ENCODE peak calls at places on chromosomes 6 and 20, in four cellular contexts. R is fibroblast of the aortic adventitia, M is fibroblast of lung, L is adrenal gland. A is an unnamed sample.

GRCh38 chr6:15441215-15441868 is 195.5 kb downstream of the JARID2 start:
- DNase-seq in L (peak), R (peak), M (peak), A (peak)

GRCh38 chr6:53301801-53302537 is 46.8 kb downstream of the ELOVL5 start:
- DNase-seq in M (no peak), R (no peak), L (no peak), A (no peak)

GRCh38 chr6:48817714-48818113 is 645.3 kb downstream of the MMUT start:
- DNase-seq in L (no peak), R (peak), M (peak), A (peak)

GRCh38 chr6:46353450-46353998 is 137.7 kb downstream of the RCAN2 start:
- DNase-seq in R (no peak), L (no peak), M (peak), A (no peak)

GRCh38 chr6:132995432-132995831 is 181.1 kb downstream of the RPS12 start:
- DNase-seq in R (no peak), M (no peak), L (no peak), A (no peak)

GRCh38 chr6:157570104-157570503 is 189.1 kb downstream of the ZDHHC14 start:
- DNase-seq in R (no peak), L (no peak), M (no peak), A (no peak)

GRCh38 chr20:2244993-2245392 is 50.8 kb upstream of the TGM3 start:
- DNase-seq in L (no peak), R (no peak), M (no peak), A (no peak)

GRCh38 chr6:87742106-87742505 is 40.1 kb upstream of the AKIRIN2 start:
- DNase-seq in M (no peak), R (no peak), L (no peak), A (no peak)

GRCh38 chr6:108737594-108738546 is 110.4 kb upstream of the ARMC2 start:
- DNase-seq in L (no peak), M (peak), R (peak), A (peak)

GRCh38 chr6:158938811-158939254 is 61.2 kb downstream of the RSPH3 start:
- DNase-seq in M (no peak), L (no peak), R (no peak), A (no peak)

GRCh38 chr20:18837710-18838109 is 24.1 kb downstream of the SCP2D1 start:
- DNase-seq in R (no peak), L (no peak), M (no peak), A (no peak)

GRCh38 chr20:34022154-34022842 is 28.6 kb downstream of the RALY start:
- DNase-seq in R (no peak), L (no peak), M (peak), A (no peak)

GRCh38 chr20:38685853-38686473 is 38.3 kb upstream of the SLC32A1 start:
- DNase-seq in M (peak), L (peak), R (peak), A (peak)

GRCh38 chr20:50723672-50724071 is 7.7 kb upstream of the PARD6B start:
- DNase-seq in R (no peak), M (no peak), L (no peak), A (no peak)

GRCh38 chr6:135185483-135185882 is 4.4 kb downstream of the MYB start:
- DNase-seq in M (no peak), L (no peak), R (no peak), A (no peak)

GRCh38 chr6:155041781-155042279 is 46.7 kb downstream of the TIAM2 start:
- DNase-seq in M (peak), L (peak), R (peak), A (no peak)

GRCh38 chr6:155038104-155038503 is 43.0 kb downstream of the TIAM2 start:
- DNase-seq in M (no peak), L (no peak), R (no peak), A (no peak)

GRCh38 chr6:155040946-155041345 is 45.8 kb downstream of the TIAM2 start:
- DNase-seq in M (no peak), R (no peak), L (no peak), A (no peak)

GRCh38 chr6:155040154-155040553 is 45.0 kb downstream of the TIAM2 start:
- DNase-seq in R (no peak), L (no peak), M (no peak), A (no peak)

GRCh38 chr6:155038527-155038926 is 43.4 kb downstream of the TIAM2 start:
- DNase-seq in M (no peak), L (no peak), R (no peak), A (no peak)
- TF ChIP-seq CTCF in M (no peak), L (no peak), R (no peak), A (no peak)

DNA sequence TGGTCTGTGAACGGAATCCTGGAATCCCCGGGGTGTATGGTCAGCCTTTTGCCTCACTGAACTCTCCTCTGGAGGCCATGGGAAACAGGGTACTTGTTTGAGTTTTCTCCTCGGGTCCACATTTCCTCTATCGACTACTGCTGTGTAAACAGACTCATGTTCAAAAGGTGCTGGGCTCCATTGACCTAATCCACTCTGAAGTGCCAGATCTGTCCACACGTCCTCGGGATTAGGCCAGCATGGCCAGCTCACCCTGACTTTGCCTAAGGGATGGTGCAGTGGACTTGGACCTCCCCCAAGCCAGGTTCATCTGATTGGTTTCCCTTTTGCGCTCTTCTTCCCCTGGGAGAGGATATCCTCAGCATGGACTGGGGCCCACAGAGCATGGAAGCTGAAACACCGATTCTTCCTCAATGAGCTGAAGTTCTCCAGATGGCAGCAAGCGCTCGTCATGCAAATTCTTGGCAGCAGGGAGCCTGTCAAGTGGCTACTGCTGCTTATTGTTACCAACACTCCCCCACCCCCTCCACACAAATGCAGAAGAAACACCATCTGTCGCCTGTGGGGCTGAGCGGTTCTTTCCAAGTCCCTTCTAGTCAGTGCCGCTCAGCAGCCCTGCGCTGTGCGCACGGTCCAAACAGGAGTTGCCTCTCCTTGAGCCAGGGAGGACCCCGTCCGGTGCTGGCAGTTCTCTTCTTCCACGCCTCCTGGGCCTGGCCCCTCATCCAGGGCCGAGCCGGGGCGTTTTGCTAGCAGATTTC is 292.6 kb upstream of the MARCKS start:
- DNase-seq in R (peak), L (peak), M (peak), A (peak)
- TF ChIP-seq CTCF in R (no peak), L (no peak), M (peak), A (peak)

GRCh38 chr6:161459008-161459407 is 185.1 kb upstream of the AGPAT4 start:
- DNase-seq in M (no peak), L (no peak), R (peak), A (no peak)
- TF ChIP-seq CTCF in M (no peak), L (no peak), R (no peak), A (no peak)

DNA sequence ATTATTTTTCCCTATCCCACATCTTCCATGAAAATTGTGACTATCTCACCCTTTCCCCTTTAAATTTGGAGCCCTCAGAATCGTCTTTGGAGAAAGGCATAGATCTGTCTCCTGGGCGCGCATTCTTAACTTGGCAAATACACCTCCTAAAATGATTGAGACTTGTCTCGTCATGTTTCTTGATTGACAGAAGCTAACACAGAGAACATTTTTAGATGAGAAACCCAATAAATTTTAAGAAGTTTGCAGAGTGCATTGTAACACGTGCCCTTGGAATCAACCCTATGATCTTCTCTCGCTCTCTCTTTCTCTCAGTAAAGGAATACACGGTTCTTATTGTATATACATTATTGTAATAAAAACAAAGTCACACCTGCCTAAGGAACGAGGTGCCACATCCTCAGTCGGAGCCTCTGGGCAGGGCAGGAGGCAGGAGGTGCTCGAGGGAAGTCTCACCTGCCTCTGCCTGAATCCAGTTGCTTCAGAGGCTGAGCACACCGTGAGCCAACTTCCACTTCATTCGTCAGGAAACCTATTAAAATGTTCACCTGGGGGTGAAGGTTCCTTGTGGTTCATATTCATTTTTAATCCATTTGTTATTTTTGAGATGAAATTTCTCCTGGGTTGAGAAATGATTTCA is 90.4 kb upstream of the THBS2 start:
- DNase-seq in M (no peak), L (no peak), R (no peak), A (no peak)
- TF ChIP-seq CTCF in M (no peak), L (no peak), R (no peak), A (no peak)

GRCh38 chr6:6747371-6747770 is 158.9 kb downstream of the LY86 start:
- DNase-seq in M (no peak), L (no peak), R (no peak), A (no peak)
- TF ChIP-seq CTCF in M (no peak), L (no peak), R (no peak), A (no peak)

GRCh38 chr6:113466526-113466925 is 390.6 kb upstream of the MARCKS start:
- DNase-seq in L (no peak), M (no peak), R (no peak), A (no peak)
- TF ChIP-seq CTCF in L (no peak), M (no peak), R (no peak), A (no peak)

DNA sequence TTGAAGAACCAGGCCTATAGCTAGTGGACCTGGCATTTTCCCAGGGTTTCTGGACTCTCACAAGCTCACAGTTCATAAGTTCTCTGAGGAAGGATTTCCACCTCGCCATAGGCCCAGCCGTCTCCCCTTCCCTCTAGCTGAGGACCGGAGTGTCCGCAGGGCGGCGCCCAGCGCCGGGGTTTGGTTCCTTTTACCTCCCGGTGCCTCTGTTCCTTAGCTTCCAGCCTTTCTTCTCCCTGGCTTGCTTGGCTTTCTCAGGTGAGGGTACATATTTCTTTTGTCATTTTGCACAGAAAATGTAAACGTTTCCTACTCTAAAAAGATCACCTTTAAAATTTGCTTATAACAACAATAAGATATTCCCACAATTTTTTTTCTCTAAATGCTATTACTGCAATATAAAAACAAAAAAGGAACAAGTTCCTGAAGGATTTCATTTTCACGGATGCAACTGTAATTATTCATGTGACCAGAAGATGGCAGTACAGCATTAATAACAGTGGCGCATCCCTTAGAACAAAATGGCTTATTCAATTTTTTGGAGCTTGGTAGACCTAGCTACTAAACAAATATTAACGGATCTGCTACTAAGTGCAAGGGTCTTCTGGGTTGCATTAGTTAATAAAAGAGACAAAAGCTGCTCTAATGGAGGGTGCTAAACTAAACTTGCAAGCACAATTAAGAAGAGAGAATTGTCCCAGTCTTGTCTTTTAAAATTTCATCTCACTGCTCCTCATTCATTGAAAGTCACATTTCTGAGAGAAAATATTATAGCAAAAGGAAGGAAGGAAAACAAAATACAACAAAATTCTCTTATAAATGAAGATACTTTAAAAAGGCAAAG is 172.9 kb downstream of the ADGRG6 start:
- DNase-seq in L (no peak), M (peak), R (peak), A (peak)
- TF ChIP-seq CTCF in L (peak), M (peak), R (peak), A (peak)

A was measured in fibroblast of pulmonary artery.